ENCODE peak calls at places on chromosomes 5 and 9, in four cellular contexts. N is A549, D is RWPE2, L is mammary epithelial cell. J is an unnamed sample.

GRCh38 chr9:130072515-130073235 is 19.0 kb downstream of the GPR107 start:
- DNase-seq in N (no peak), D (no peak), L (no peak), J (no peak)

GRCh38 chr9:124008855-124009834 is 2.4 kb upstream of the LHX2 start:
- DNase-seq in N (no peak), D (no peak), L (no peak), J (no peak)

GRCh38 chr5:125526940-125527339 is 780.5 kb upstream of the ZNF608 start:
- DNase-seq in N (no peak), D (no peak), L (peak; percentile 16), J (no peak)

GRCh38 chr5:38210701-38211353 is 47.5 kb upstream of the EGFLAM start:
- DNase-seq in N (no peak), D (no peak), L (no peak), J (no peak)

GRCh38 chr9:93657331-93658111 is 81.1 kb downstream of the PHF2 start:
- DNase-seq in N (no peak), D (peak; percentile 34), L (no peak), J (no peak)

GRCh38 chr9:36336511-36336910 is 63.6 kb downstream of the RNF38 start:
- DNase-seq in N (no peak), D (no peak), L (peak; percentile 28), J (no peak)

GRCh38 chr5:169344629-169345028 is 43.7 kb upstream of the SLIT3 start:
- DNase-seq in N (no peak), D (no peak), L (no peak), J (no peak)

GRCh38 chr5:83219495-83219894 is 142.1 kb downstream of the XRCC4 start:
- DNase-seq in N (no peak), D (no peak), L (no peak), J (no peak)

GRCh38 chr5:147538232-147538631 is 28.4 kb upstream of the DPYSL3 start:
- DNase-seq in N (no peak), D (no peak), L (no peak), J (no peak)

GRCh38 chr5:145681686-145682085 is 153.5 kb downstream of the PRELID2 start:
- DNase-seq in N (peak; percentile 74), D (no peak), L (peak; percentile 63), J (no peak)

GRCh38 chr9:116030532-116030931 is 123.1 kb upstream of the PAPPA start:
- DNase-seq in N (no peak), D (no peak), L (no peak), J (no peak)

GRCh38 chr9:110738982-110739381 is 70.4 kb downstream of the MUSK start:
- DNase-seq in N (no peak), D (no peak), L (peak; percentile 42), J (no peak)

GRCh38 chr9:80775515-80775914 is 913.8 kb downstream of the TLE1 start:
- DNase-seq in N (no peak), D (no peak), L (no peak), J (no peak)

GRCh38 chr5:11903614-11904269 is 504 bp downstream of the CTNND2 start:
- DNase-seq in N (peak; percentile 23), D (peak; percentile 61), L (no peak), J (no peak)

GRCh38 chr9:72203205-72203803 is 54.1 kb downstream of the GDA start:
- DNase-seq in N (peak; percentile 70), D (no peak), L (peak; percentile 40), J (no peak)

GRCh38 chr9:125747765-125748510 is 765 bp downstream of the PBX3 start:
- DNase-seq in N (peak; percentile 14), D (no peak), L (no peak), J (no peak)

GRCh38 chr5:168528521-168529360 is at the start of gene FBLL1:
- DNase-seq in N (no peak), D (no peak), L (no peak), J (no peak)

GRCh38 chr5:38426493-38426892 is 130.0 kb downstream of the LIFR start:
- DNase-seq in N (no peak), D (peak; percentile 5), L (peak; percentile 37), J (no peak)

GRCh38 chr5:84393969-84394368 is 9.3 kb upstream of the EDIL3 start:
- DNase-seq in N (peak; percentile 42), D (peak; percentile 69), L (peak; percentile 86), J (no peak)

GRCh38 chr5:151223447-151224264 is at the start of gene CCDC69:
- DNase-seq in N (peak; percentile 68), D (no peak), L (peak; percentile 58), J (no peak)

GRCh38 chr9:112711050-112711689 is 6.7 kb downstream of the INIP start:
- DNase-seq in N (peak; percentile 42), D (no peak), L (peak; percentile 13), J (no peak)
- TF ChIP-seq CTCF in N (peak; percentile 55), D (peak; percentile 51), L (peak; percentile 47), J (no peak)

DNA sequence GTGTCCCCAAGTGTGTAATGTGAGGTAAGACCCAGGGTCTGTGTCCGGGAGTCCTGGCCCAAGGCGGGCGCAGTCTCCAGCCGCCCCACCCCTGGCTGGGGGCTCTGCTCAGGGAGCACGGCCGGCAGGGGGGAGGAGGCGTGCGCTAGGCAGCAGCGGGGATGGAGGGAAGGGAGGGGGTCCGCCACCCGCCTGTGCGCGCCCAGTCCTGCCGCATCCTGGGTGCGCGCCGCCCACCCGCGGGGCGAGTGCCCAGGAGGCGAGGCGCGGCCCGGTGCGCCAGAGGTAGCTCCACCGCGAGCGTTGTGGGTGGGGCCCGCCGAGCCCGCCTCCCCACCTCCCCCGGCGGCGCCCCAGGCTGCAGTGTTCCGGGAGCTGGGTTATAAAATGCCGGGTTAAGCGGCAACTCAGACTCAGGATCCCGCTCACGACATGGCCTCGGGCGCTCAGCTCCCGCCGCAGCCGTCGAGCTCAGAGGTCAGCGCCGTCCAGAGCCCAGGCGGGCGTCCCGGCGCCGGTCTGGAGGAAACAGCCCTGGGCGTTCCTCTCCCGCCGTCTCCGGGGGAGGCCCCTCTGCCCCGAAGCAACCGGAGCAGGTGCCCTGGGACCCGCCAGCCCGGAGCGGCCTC is at the start of gene CCNI2:
- DNase-seq in N (peak; percentile 12), D (no peak), L (peak; percentile 5), J (no peak)
- TF ChIP-seq CTCF in N (no peak), D (peak; percentile 39), L (no peak), J (no peak)

DNA sequence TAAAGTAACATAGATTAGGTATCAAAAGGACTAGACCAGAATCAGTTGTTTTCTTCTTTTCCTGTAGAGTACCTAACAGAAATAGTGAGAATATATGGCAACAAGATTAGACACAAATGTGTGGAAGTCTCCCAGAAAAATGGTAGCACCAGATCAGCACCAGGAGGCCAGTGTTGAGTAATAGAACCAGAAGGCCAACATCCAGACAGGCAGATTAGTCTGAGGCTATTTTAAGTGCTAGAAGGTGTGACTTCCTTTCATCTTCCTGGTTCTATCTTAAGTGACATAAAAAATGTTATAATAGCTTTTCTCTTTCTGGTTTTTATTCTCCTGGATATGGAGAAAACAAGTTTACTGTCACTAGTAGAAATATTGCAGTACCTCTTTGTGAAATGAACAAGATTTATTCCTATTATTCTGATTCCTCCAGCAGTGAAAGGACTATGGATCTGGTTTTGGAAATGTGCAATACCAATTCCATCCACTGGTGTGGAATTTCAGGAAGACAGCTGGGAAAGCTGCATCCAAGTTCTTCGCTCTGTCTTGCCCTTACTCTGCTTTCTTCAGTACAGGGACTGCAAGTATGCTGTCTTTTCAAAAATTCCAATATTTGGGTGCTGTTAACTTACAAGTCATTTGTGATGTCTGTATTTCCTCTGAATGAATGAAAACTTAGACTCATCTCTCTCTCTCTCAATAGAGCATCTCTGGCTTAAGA is 39.1 kb downstream of the SHLD3 start:
- DNase-seq in N (peak; percentile 29), D (no peak), L (peak; percentile 6), J (no peak)
- TF ChIP-seq CTCF in N (peak; percentile 5), D (peak; percentile 60), L (peak; percentile 51), J (no peak)

DNA sequence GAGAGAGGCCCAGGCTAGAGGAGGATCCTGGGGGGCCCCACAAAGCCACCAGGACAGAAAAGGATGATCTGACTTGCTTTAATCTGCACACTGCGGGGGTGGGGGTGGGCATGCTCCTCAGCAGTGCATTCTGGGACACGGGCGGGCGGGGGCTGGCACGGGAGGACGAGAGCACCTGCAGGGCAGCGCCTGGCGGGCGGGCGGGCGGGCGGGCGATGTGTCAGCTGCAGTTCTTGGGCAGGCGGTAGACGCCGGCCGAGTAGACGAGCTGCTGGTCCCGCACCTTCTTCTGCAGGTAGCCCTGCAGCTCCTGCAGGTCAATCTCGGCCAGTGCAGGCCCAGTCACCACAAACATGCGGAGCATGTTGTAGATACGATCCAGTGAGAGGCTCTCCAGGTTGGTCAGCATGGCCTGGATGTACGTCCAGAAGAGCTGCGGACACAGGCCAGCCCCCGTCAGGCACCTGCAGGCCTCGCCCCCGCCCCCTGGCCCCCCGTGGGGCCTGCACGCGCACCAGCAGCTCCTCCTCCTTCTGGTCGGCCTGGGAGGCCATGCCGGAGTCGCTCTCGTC is 3.0 kb upstream of the TMEM210 start:
- DNase-seq in N (no peak), D (no peak), L (no peak), J (no peak)
- TF ChIP-seq CTCF in N (no peak), D (no peak), L (no peak), J (no peak)

GRCh38 chr5:80406980-80407734 is 707 bp upstream of the ZFYVE16 start:
- DNase-seq in N (peak; percentile 6), D (no peak), L (peak; percentile 12), J (no peak)
- TF ChIP-seq CTCF in N (no peak), D (no peak), L (no peak), J (no peak)

GRCh38 chr5:31664566-31664965 is 25.6 kb downstream of the PDZD2 start:
- DNase-seq in N (peak; percentile 74), D (no peak), L (peak; percentile 41), J (no peak)
- TF ChIP-seq CTCF in N (peak; percentile 40), D (peak; percentile 36), L (no peak), J (no peak)

DNA sequence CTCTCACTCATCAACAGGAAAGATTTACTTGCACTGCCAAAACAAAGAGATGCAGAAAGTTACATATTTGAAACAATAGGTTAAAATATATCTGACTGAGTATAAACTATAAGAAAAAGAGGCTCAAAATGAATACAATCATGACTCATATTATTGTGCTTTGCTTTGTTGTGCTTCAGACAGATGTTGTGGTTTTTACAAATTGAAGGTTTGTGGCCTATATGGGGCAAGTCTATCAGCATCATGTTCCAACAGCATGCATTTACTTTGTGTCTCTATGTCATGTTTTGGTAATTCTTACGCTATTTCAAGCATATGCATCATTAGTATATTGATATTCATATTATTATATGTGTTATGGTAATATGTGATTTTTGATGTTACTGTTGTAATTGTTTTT is 330.0 kb downstream of the PRR16 start:
- DNase-seq in N (no peak), D (no peak), L (no peak), J (no peak)
- TF ChIP-seq CTCF in N (no peak), D (no peak), L (no peak), J (no peak)

DNA sequence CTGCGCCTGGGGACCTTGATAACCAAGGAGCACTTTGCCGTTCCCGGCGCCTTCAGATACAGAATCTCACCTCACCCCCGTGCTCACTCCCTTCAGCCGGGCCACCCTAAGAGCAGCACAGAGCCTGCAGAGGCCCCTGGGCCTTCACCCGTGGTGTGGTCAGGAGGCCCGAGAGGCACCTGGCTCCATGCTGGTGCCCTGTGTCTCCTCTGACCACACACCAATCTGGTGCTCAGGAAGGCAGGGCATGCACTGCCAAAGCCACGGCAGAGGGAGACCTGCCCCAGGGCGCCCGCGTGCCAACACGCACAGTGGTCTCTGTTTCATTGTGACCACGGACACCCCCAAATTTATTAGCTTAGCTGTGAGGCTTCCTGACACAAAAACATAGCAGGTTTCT is 11.3 kb downstream of the IRX4 start:
- DNase-seq in N (no peak), D (no peak), L (no peak), J (no peak)
- TF ChIP-seq CTCF in N (no peak), D (no peak), L (no peak), J (no peak)

J was measured in omental fat pad.